ENCODE peak calls at places on chromosomes 11 and 22, in four cellular contexts. J is cardiac muscle cell, K is substantia nigra, D is LHCN-M2. O is an unnamed sample.

GRCh38 chr11:91382946-91383345 is 841.7 kb upstream of the FAT3 start:
- DNase-seq in K (no peak), J (no peak), D (no peak), O (no peak)

GRCh38 chr22:42270178-42270511 is 308 bp downstream of the TCF20 start:
- DNase-seq in D (no peak), J (no peak), K (no peak), O (no peak)

GRCh38 chr22:43152355-43153071 is 1.2 kb downstream of the TSPO start:
- DNase-seq in J (no peak), K (no peak), D (peak), O (peak)

GRCh38 chr22:49417833-49418232 is 409.8 kb downstream of the BRD1 start:
- DNase-seq in J (no peak), D (no peak), K (no peak), O (no peak)

GRCh38 chr22:46017166-46017565 is 40.2 kb upstream of the WNT7B start:
- DNase-seq in J (no peak), K (no peak), D (no peak), O (no peak)

GRCh38 chr11:74849525-74850391 is 99.1 kb downstream of the XRRA1 start:
- DNase-seq in D (peak), K (no peak), J (no peak), O (peak)

GRCh38 chr22:29733362-29734322 is 13.8 kb downstream of the CABP7 start:
- DNase-seq in J (peak), K (no peak), D (no peak), O (no peak)

GRCh38 chr11:112177610-112178009 is 2.3 kb downstream of the BCO2 start:
- DNase-seq in K (no peak), J (no peak), D (no peak), O (no peak)

GRCh38 chr11:14784230-14784629 is 107.8 kb downstream of the CYP2R1 start:
- DNase-seq in J (no peak), D (no peak), K (no peak), O (no peak)

GRCh38 chr22:47394504-47395440 is 632.3 kb downstream of the TBC1D22A start:
- DNase-seq in K (no peak), D (no peak), J (no peak), O (no peak)

GRCh38 chr11:64856382-64857227 is 12.2 kb upstream of the CDC42BPG start:
- DNase-seq in K (no peak), J (no peak), D (peak), O (peak)

GRCh38 chr11:19311306-19312030 is 70.7 kb upstream of the E2F8 start:
- DNase-seq in K (peak), J (peak), D (peak), O (peak)

GRCh38 chr11:95140397-95141030 is 50.9 kb downstream of the ENDOD1 start:
- DNase-seq in K (no peak), D (no peak), J (no peak), O (no peak)

GRCh38 chr11:27391336-27392015 is 28.5 kb upstream of the CCDC34 start:
- DNase-seq in D (no peak), K (no peak), J (no peak), O (no peak)

GRCh38 chr22:42742940-42743339 is 22.3 kb upstream of the A4GALT start:
- DNase-seq in J (no peak), D (no peak), K (no peak), O (no peak)

GRCh38 chr22:22394589-22394988 is 114.0 kb downstream of the ZNF280B start:
- DNase-seq in J (no peak), K (no peak), D (peak), O (no peak)

GRCh38 chr11:87767615-87768014 is 407.6 kb downstream of the RAB38 start:
- DNase-seq in D (no peak), K (no peak), J (no peak), O (no peak)

GRCh38 chr11:118857385-118857784 is 26.3 kb upstream of the CXCR5 start:
- DNase-seq in K (no peak), D (no peak), J (no peak), O (no peak)

GRCh38 chr22:46373838-46374662 is 38.5 kb downstream of the TRMU start:
- DNase-seq in D (no peak), J (no peak), K (no peak), O (no peak)

GRCh38 chr11:353315-353857 is 15.9 kb upstream of the B4GALNT4 start:
- DNase-seq in K (peak), J (no peak), D (peak), O (peak)

GRCh38 chr11:112352907-112353306 is 92.2 kb upstream of the PLET1 start:
- DNase-seq in J (no peak), K (no peak), D (peak), O (peak)

GRCh38 chr11:32090774-32091370 is at the start of gene RCN1:
- DNase-seq in K (peak), D (peak), J (peak), O (peak)

GRCh38 chr11:67117667-67118058 is 1.4 kb upstream of the KDM2A start:
- DNase-seq in J (no peak), D (no peak), K (peak), O (no peak)

GRCh38 chr11:93303689-93304088 is 26.9 kb upstream of the DEUP1 start:
- DNase-seq in J (no peak), K (no peak), D (no peak), O (no peak)

GRCh38 chr11:122634507-122634906 is 21.0 kb upstream of the UBASH3B start:
- DNase-seq in J (no peak), D (peak), K (no peak), O (peak)

GRCh38 chr11:130037881-130038601 is 31.7 kb upstream of the APLP2 start:
- DNase-seq in D (peak), J (no peak), K (no peak), O (peak)

GRCh38 chr22:22961574-22961973 is 74.0 kb downstream of the IGLL5 start:
- DNase-seq in K (no peak), D (no peak), J (no peak), O (no peak)

GRCh38 chr11:68263444-68264035 is 8.2 kb downstream of the C11orf24 start:
- DNase-seq in D (no peak), K (no peak), J (no peak), O (no peak)

GRCh38 chr11:27423125-27423524 is 49.5 kb downstream of the LGR4 start:
- DNase-seq in K (no peak), J (no peak), D (peak), O (peak)

GRCh38 chr11:59243633-59244032 is 30.9 kb upstream of the MPEG1 start:
- DNase-seq in K (no peak), D (no peak), J (no peak), O (peak)

GRCh38 chr11:102853055-102853454 is 9.6 kb upstream of the MMP3 start:
- DNase-seq in D (no peak), K (no peak), J (no peak), O (no peak)

GRCh38 chr11:103525069-103525468 is 415.8 kb downstream of the DYNC2H1 start:
- DNase-seq in J (no peak), K (no peak), D (peak), O (peak)